ENCODE peak calls at places on chromosomes 13 and 19, in four cellular contexts. G, P, D and S are unnamed samples.

GRCh38 chr13:36981156-36981743 is 17.9 kb downstream of the ALG5 start:
- DNase-seq in D (peak; percentile 16), G (no peak), P (peak; percentile 50), S (peak; percentile 45)

GRCh38 chr19:4606921-4607678 is 32.2 kb upstream of the TNFAIP8L1 start:
- DNase-seq in P (peak; percentile 89), D (peak; percentile 39), G (no peak), S (no peak)

GRCh38 chr19:14536926-14537692 is 7.7 kb downstream of the TECR start:
- DNase-seq in P (peak; percentile 80), G (peak; percentile 88), D (peak; percentile 97), S (no peak)

GRCh38 chr13:64556391-64556790 is 2673.7 kb downstream of the PCDH9 start:
- DNase-seq in D (no peak), G (no peak), P (no peak), S (no peak)

GRCh38 chr19:19554074-19555023 is 16.3 kb downstream of the CILP2 start:
- DNase-seq in G (no peak), P (peak; percentile 86), D (peak; percentile 78), S (no peak)

GRCh38 chr19:31290926-31291590 is 58.2 kb downstream of the TSHZ3 start:
- DNase-seq in P (no peak), G (no peak), D (no peak), S (no peak)

GRCh38 chr19:47716270-47716937 is 3.2 kb downstream of the EHD2 start:
- DNase-seq in D (no peak), P (no peak), G (no peak), S (no peak)

GRCh38 chr19:51367565-51368365 is 1.0 kb downstream of the CLDND2 start:
- DNase-seq in P (peak; percentile 98), D (peak; percentile 99), G (peak; percentile 97), S (peak; percentile 96)

GRCh38 chr19:10634881-10635463 is 9.6 kb downstream of the SLC44A2 start:
- DNase-seq in G (no peak), P (no peak), D (no peak), S (no peak)

GRCh38 chr13:114319441-114319871 is 5.2 kb downstream of the CHAMP1 start:
- DNase-seq in G (no peak), P (no peak), D (no peak), S (no peak)

GRCh38 chr19:21323000-21323399 is 6.2 kb downstream of the ZNF708 start:
- DNase-seq in P (no peak), G (no peak), D (peak; percentile 19), S (no peak)

GRCh38 chr13:43937839-43938238 is 58.1 kb downstream of the LACC1 start:
- DNase-seq in G (no peak), P (no peak), D (no peak), S (no peak)

GRCh38 chr19:1401138-1401888 is at the start of gene GAMT:
- DNase-seq in G (no peak), P (peak; percentile 98), D (peak; percentile 77), S (no peak)

GRCh38 chr13:103164239-103164638 is 98.0 kb upstream of the SLC10A2 start:
- DNase-seq in P (no peak), D (no peak), G (no peak), S (no peak)

GRCh38 chr19:5192568-5192967 is 148.0 kb downstream of the PTPRS start:
- DNase-seq in P (no peak), G (no peak), D (no peak), S (no peak)

DNA sequence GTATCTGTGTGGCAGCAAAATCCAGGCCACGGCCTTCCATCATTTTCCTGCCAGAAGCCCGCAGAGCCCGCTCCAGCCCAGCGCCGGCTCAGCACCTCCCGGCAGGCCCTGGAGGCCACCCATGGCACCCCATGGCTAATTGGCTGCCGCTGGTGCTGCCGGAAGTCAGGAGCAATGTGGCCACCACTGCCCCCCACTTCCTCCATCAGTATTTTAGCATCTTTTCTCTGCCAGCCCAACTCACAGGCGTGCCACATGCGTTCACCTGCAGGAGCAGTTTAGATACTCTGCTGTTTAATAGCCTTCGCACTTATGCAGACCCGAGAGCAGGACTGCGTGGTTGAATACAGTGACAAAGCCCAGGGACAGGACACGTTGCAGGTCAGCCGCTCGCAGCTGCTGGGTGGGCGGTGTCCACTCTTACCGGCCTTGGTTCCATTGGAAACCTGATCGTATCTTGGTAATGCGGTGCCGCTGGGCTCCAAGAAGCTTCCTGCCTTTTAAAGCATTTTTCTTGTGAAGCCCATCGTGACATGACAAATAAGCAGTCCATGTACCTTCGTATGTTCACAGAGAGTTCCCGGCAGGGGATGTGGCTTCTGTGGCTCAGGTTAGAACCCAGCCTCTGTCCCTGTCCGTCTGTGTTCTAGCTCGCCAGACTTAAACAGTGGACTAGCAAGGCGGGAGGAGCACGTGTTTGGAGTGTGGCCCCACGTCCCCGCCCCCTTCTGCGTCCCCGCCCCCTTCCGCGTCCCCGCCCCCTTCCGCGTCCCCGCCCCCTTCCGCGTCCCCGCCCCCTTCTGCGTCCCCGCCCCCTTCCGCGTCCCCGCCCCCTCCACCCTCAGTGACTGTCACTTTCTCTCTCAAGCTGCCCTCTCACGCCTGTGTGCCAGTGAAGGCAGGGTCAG is 162.0 kb upstream of the SOX1 start:
- DNase-seq in G (peak; percentile 10), D (peak; percentile 34), P (no peak), S (no peak)
- TF ChIP-seq ZBTB33 in G (no peak), D (no peak), P (no peak), S (no peak)

GRCh38 chr13:23087884-23088283 is 92.9 kb upstream of the SGCG start:
- DNase-seq in G (peak; percentile 35), P (peak; percentile 34), D (peak; percentile 50), S (peak; percentile 23)
- TF ChIP-seq ZBTB33 in G (no peak), P (no peak), D (no peak), S (no peak)

DNA sequence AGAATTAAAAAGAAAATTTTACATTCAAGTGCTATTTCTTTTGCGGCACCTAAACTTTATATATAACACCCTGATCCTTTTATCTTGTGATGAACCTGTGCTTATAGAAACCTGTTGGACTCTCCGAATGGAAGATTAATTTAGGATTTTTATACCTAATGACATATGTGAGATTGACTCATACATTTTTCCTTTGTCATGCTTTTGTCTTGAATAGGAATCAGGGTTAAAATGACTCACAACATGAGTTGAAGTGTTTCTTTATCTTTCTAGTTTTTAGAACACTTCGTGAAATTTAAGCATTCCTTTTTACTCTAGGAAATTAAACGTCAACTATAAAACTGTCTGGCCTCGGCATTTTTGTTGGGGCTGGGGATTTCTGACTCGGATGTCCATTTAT is 378.9 kb downstream of the PCDH20 start:
- DNase-seq in D (no peak), G (no peak), P (no peak), S (no peak)
- TF ChIP-seq ZBTB33 in D (no peak), G (no peak), P (no peak), S (no peak)

DNA sequence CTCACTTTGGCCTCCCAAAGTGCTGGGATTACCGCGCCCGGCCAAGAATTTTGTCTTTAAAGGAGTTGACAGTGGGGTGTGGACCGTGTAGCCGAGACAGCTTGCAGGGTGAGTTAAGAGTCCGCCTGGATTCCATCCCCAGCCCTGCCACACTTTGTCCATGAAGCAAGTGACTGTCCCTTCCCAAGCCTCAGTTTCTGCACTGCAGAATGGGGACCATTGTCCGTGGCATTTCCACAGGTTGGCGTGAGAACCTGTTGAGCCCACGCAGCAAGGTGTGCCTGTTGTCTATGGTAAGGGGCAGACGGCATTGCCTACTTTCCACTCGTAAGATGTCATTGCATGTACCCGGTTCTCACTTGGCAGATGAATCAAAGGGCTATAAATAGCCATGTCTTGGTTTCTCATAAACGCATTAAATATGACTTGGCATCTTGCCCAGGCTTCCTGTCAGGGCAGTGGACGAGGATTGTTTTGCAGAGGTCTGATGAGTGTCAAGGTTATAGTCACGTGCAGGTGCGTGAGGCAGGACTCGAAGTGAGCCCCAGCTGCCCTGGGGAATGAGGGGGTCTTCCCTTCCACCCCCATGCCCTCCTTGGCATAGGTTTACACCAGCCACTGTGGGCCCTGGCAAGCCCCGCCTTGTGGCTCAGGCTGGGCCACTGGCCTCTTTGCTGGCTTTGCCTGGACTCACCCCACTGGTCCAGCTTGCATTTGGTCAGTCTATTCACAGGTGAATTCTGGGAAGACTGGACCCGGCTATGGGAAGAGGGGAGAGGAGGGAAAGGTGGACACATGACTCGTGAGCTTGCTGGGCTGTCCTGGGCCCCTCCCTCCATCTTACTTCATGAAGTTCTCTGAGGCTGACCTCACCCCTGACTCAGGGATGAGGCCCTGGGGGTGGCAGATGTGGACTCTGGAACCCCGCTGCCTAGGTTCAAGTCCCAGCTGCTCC is 14.6 kb downstream of the FAM187B start:
- DNase-seq in P (peak; percentile 72), D (peak; percentile 50), G (peak; percentile 87), S (no peak)
- TF ChIP-seq ZBTB33 in P (no peak), D (no peak), G (peak; percentile 50), S (no peak)

DNA sequence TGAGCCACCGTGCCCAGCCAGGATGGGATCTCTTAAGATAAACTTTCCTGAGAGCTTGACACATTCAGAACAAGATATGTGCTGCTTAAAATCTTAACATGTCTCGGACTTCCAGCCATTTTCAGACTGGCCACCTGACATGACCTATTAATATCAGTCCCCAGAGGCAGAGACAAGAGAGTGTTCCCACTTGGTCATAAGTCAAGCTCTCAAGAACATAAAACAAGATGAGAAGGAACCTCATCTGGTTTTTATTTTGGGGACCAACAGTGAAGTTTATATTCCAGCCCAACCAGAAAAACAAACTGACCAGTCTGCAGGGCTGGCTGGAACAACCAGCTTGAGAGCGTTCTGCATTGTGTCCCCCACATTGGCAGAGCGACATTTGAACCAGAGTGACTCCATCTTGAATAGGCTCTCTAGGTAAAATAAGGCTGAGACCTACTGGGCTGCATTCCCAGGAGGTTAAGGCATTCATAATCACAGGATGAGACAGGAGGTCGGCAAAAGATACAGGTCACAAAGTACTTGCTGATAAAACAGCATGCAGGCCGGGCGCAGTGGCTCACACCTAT is 21.8 kb upstream of the PLEKHF1 start:
- DNase-seq in G (no peak), D (no peak), P (no peak), S (no peak)
- TF ChIP-seq ZBTB33 in G (no peak), D (no peak), P (no peak), S (no peak)

DNA sequence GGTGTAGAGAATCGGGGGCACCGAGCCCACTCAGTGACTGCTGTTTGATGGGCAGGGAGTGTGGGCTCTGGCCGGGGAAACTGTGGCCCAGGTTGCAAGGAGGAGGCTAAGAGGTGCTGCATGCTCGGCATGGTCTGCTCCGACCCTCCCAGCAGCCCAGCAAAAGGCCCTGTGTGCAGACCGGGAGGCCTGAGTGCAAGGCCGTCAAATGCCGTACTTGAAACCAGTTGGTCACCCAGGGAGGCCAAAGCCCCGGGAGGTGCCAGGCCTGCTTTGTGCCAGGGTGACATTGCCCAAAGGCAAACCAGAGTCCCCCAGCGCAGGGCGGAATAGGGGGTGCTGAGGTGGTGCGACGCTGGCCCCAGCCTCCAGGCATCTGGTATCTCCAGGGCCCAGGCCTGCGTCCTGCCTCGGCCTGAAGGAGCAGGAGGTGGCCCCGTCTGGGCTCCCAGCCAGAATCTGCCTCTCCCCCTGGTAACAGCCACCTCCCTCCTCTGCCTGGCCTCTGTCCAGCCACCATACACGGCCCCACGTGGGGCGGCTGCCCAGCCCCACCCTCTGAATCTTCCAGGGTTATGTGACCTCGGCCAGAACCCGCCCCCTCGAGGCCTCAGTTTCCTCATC is 4.0 kb downstream of the PIK3R2 start:
- DNase-seq in P (peak; percentile 97), G (peak; percentile 48), D (peak; percentile 98), S (peak; percentile 63)
- TF ChIP-seq ZBTB33 in P (no peak), G (no peak), D (no peak), S (no peak)